ENCODE peak calls at places on chromosomes 16 and 17, in seven cellular contexts. C is H54; W is stimulated activated CD4-positive, alpha-beta T cell treated with anti-CD3 and anti-CD28 coated beads, Interleukin-1b, Interleukin-23, amount 100 ng/mL, for 24 hours; D is activated CD4-positive, alpha-beta T cell treated with anti-CD3 and anti-CD28 coated beads, Interleukin-2, amount 50 U/mL, for 1 hour; Z is B cell; I is GM18507; G is stimulated activated CD8-positive, alpha-beta memory T cell treated with anti-CD3 and anti-CD28 coated beads, Interleukin-4, amount 100 ng/mL, for 4 hours. K is an unnamed sample.

GRCh38 chr16:67530013-67530939 is 1.6 kb downstream of the RIPOR1 start:
- DNase-seq in C (peak), W (no peak), D (no peak), Z (peak), I (no peak), G (no peak), K (peak)

GRCh38 chr16:83912152-83912948 is 13.4 kb downstream of the MLYCD start:
- DNase-seq in C (no peak), W (no peak), D (no peak), Z (no peak), I (no peak), G (no peak), K (no peak)

GRCh38 chr16:72895951-72896350 is 152.0 kb downstream of the ZFHX3 start:
- DNase-seq in C (no peak), W (no peak), D (no peak), Z (no peak), I (no peak), G (no peak), K (no peak)

GRCh38 chr17:75227729-75228128 is 22.2 kb downstream of the NUP85 start:
- DNase-seq in C (no peak), W (no peak), D (no peak), Z (no peak), I (no peak), G (no peak), K (no peak)

GRCh38 chr17:17691468-17692263 is 10.4 kb downstream of the RAI1 start:
- DNase-seq in C (no peak), W (no peak), D (no peak), Z (no peak), I (no peak), G (no peak), K (no peak)

GRCh38 chr16:56742030-56742984 is 12.4 kb downstream of the NUP93 start:
- DNase-seq in C (peak), W (no peak), D (no peak), Z (no peak), I (no peak), G (no peak), K (no peak)

GRCh38 chr17:1498233-1498632 is 5.7 kb upstream of the MYO1C start:
- DNase-seq in C (no peak), W (no peak), D (no peak), Z (no peak), I (no peak), G (no peak), K (no peak)

GRCh38 chr17:81429353-81429774 is 34.1 kb downstream of the BAHCC1 start:
- DNase-seq in C (peak), W (no peak), D (no peak), Z (no peak), I (no peak), G (no peak), K (no peak)

GRCh38 chr16:424033-424622 is 1.3 kb upstream of the RAB11FIP3 start:
- DNase-seq in C (peak), W (no peak), D (no peak), Z (no peak), I (no peak), G (no peak), K (no peak)

K was measured in HuH-7.